ENCODE peak calls at places on chromosome 4, in nine cellular contexts. H is astrocyte of the spinal cord, L is GM13977, X is breast epithelium, C is heart right ventricle, Q is GM10248, B is progenitor cell of endocrine pancreas, U is glutamatergic neuron, W is body of pancreas. Y is an unnamed sample.

GRCh38 chr4:1771555-1772305 is 21.4 kb upstream of the FGFR3 start:
- DNase-seq in H (no peak), L (peak), X (no peak), C (no peak), Q (peak), B (no peak), U (no peak), W (no peak), Y (no peak)

GRCh38 chr4:6011686-6012085 is 6.5 kb downstream of the C4orf50 start:
- DNase-seq in H (no peak), L (no peak), X (no peak), C (peak), Q (no peak), B (no peak), U (no peak), W (peak), Y (peak)

GRCh38 chr4:83516042-83516772 is 19.7 kb upstream of the GPAT3 start:
- DNase-seq in H (peak), L (no peak), X (no peak), C (no peak), Q (no peak), B (no peak), U (no peak), W (no peak), Y (no peak)

GRCh38 chr4:163582688-163583087 is 88.2 kb downstream of the TMA16 start:
- DNase-seq in H (no peak), L (no peak), X (no peak), C (no peak), Q (no peak), B (no peak), U (no peak), W (no peak), Y (no peak)

GRCh38 chr4:86141166-86141565 is 218.7 kb downstream of the MAPK10 start:
- DNase-seq in H (no peak), L (no peak), X (no peak), C (no peak), Q (no peak), B (no peak), U (no peak), W (no peak), Y (no peak)

GRCh38 chr4:106687026-106687425 is 318.4 kb upstream of the GIMD1 start:
- DNase-seq in H (no peak), L (no peak), X (no peak), C (no peak), Q (no peak), B (no peak), U (no peak), W (no peak), Y (no peak)

GRCh38 chr4:102302762-102303161 is 42.5 kb downstream of the SLC39A8 start:
- DNase-seq in H (no peak), L (no peak), X (no peak), C (no peak), Q (no peak), B (no peak), U (no peak), W (no peak), Y (no peak)

GRCh38 chr4:73603854-73604584 is 16.2 kb downstream of the RASSF6 start:
- DNase-seq in H (no peak), L (no peak), X (no peak), C (no peak), Q (no peak), B (no peak), U (no peak), W (no peak), Y (no peak)

GRCh38 chr4:118337954-118338353 is 14.8 kb downstream of the PRSS12 start:
- DNase-seq in H (no peak), L (no peak), X (no peak), C (no peak), Q (no peak), B (no peak), U (no peak), W (no peak), Y (no peak)

GRCh38 chr4:179472164-179472563 is 2029.9 kb upstream of the AGA start:
- DNase-seq in H (no peak), L (no peak), X (no peak), C (no peak), Q (no peak), B (no peak), U (no peak), W (no peak), Y (no peak)

GRCh38 chr4:53494851-53495250 is 96.4 kb downstream of the LNX1 start:
- DNase-seq in H (no peak), L (no peak), X (no peak), C (no peak), Q (no peak), B (no peak), U (no peak), W (no peak), Y (no peak)

GRCh38 chr4:94285666-94286065 is 57.0 kb downstream of the HPGDS start:
- DNase-seq in H (no peak), L (no peak), X (no peak), C (no peak), Q (no peak), B (no peak), U (no peak), W (no peak), Y (no peak)

GRCh38 chr4:157076578-157076947 is 613 bp downstream of the GLRB start:
- DNase-seq in H (no peak), L (no peak), X (no peak), C (no peak), Q (no peak), B (peak), U (peak), W (peak), Y (peak)

GRCh38 chr4:24802648-24803047 is 7.3 kb downstream of the SOD3 start:
- DNase-seq in H (no peak), L (no peak), X (no peak), C (no peak), Q (no peak), B (no peak), U (no peak), W (no peak), Y (no peak)

GRCh38 chr4:17613761-17614415 is 553 bp upstream of the MED28 start:
- DNase-seq in H (no peak), L (no peak), X (no peak), C (no peak), Q (no peak), B (peak), U (peak), W (peak), Y (peak)

GRCh38 chr4:74793757-74794340 is 474 bp downstream of the BTC start:
- DNase-seq in H (peak), L (peak), X (peak), C (peak), Q (peak), B (peak), U (peak), W (peak), Y (peak)

GRCh38 chr4:27057662-27058061 is 197.0 kb downstream of the STIM2 start:
- DNase-seq in H (no peak), L (no peak), X (no peak), C (no peak), Q (no peak), B (no peak), U (no peak), W (no peak), Y (no peak)

GRCh38 chr4:154626793-154627484 is 14.5 kb upstream of the FGG start:
- DNase-seq in H (peak), L (peak), X (peak), C (no peak), Q (peak), B (peak), U (peak), W (peak), Y (peak)

GRCh38 chr4:7020290-7020689 is 22.9 kb upstream of the TADA2B start:
- DNase-seq in H (no peak), L (no peak), X (no peak), C (no peak), Q (no peak), B (no peak), U (no peak), W (no peak), Y (no peak)

GRCh38 chr4:142353149-142353738 is 492.9 kb downstream of the INPP4B start:
- DNase-seq in H (peak), L (no peak), X (no peak), C (peak), Q (no peak), B (no peak), U (no peak), W (no peak), Y (no peak)

GRCh38 chr4:40682298-40683101 is 52.8 kb upstream of the RBM47 start:
- DNase-seq in H (no peak), L (no peak), X (no peak), C (no peak), Q (no peak), B (no peak), U (no peak), W (no peak), Y (no peak)

GRCh38 chr4:39820186-39820585 is 122.2 kb downstream of the UBE2K start:
- DNase-seq in H (no peak), L (no peak), X (no peak), C (no peak), Q (no peak), B (no peak), U (no peak), W (no peak), Y (no peak)

GRCh38 chr4:152680988-152681731 is 1.4 kb upstream of the TMEM154 start:
- DNase-seq in H (peak), L (no peak), X (no peak), C (no peak), Q (no peak), B (no peak), U (no peak), W (no peak), Y (peak)

GRCh38 chr4:5712517-5712916 is 1.5 kb downstream of the EVC start:
- DNase-seq in H (peak), L (peak), X (no peak), C (no peak), Q (no peak), B (no peak), U (no peak), W (no peak), Y (no peak)

GRCh38 chr4:3174371-3175338 is 74.3 kb upstream of the MSANTD1 start:
- DNase-seq in H (no peak), L (no peak), X (no peak), C (no peak), Q (no peak), B (no peak), U (no peak), W (no peak), Y (no peak)

GRCh38 chr4:73707918-73708577 is 32.3 kb upstream of the CXCL8 start:
- DNase-seq in H (peak), L (no peak), X (no peak), C (peak), Q (no peak), B (no peak), U (no peak), W (peak), Y (peak)

GRCh38 chr4:91611786-91612185 is 692.0 kb upstream of the GRID2 start:
- DNase-seq in H (no peak), L (no peak), X (no peak), C (no peak), Q (no peak), B (no peak), U (no peak), W (no peak), Y (no peak)

GRCh38 chr4:118224239-118224829 is 128.5 kb downstream of the PRSS12 start:
- DNase-seq in H (peak), L (peak), X (no peak), C (no peak), Q (peak), B (no peak), U (no peak), W (no peak), Y (no peak)

GRCh38 chr4:1490906-1491629 is 84.8 kb upstream of the NKX1-1 start:
- DNase-seq in H (no peak), L (no peak), X (no peak), C (no peak), Q (no peak), B (no peak), U (no peak), W (no peak), Y (no peak)

GRCh38 chr4:44722001-44722400 is 4.4 kb downstream of the GNPDA2 start:
- DNase-seq in H (no peak), L (no peak), X (no peak), C (no peak), Q (no peak), B (no peak), U (no peak), W (no peak), Y (no peak)

GRCh38 chr4:138087181-138087714 is 154.9 kb downstream of the SLC7A11 start:
- DNase-seq in H (no peak), L (no peak), X (no peak), C (no peak), Q (no peak), B (no peak), U (no peak), W (no peak), Y (no peak)

DNA sequence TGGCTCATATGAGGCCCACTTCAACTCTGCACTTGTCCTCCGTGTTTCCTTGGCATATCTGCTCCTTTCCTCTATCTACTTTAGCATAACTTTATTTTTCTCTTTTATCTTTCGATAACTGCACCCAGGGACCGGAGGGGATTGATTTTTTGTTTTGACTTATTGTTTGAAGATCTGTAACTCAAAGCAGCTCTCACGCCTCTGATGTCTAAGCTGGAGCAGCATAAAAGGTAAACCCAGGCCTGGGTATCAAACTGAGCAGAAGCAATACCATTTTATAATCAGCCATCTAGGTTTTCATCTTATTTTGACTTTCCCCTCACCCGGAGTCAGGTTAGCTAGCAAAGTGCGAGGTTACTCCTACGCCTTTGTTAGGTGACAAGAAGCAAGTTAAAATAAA is 28.4 kb downstream of the LEF1 start:
- DNase-seq in H (no peak), L (no peak), X (no peak), C (no peak), Q (no peak), B (no peak), U (no peak), W (no peak), Y (no peak)
- TF ChIP-seq CTCF in H (no peak), L (no peak), X (no peak), C (no peak), Q (no peak), B (no peak), U (no peak), W (no peak), Y (no peak)

GRCh38 chr4:119493419-119493818 is 135.2 kb downstream of the PDE5A start:
- DNase-seq in H (no peak), L (no peak), X (no peak), C (no peak), Q (no peak), B (no peak), U (no peak), W (no peak), Y (no peak)
- TF ChIP-seq CTCF in H (no peak), L (peak), X (no peak), C (peak), Q (no peak), B (no peak), U (no peak), W (no peak), Y (no peak)

GRCh38 chr4:120920666-120921065 is 1.9 kb downstream of the PRDM5 start:
- DNase-seq in H (no peak), L (no peak), X (no peak), C (no peak), Q (no peak), B (no peak), U (no peak), W (no peak), Y (no peak)

GRCh38 chr4:120921456-120922389 is 803 bp downstream of the PRDM5 start:
- DNase-seq in H (peak), L (no peak), X (peak), C (peak), Q (peak), B (peak), U (peak), W (peak), Y (peak)

GRCh38 chr4:120918092-120918491 is 4.4 kb downstream of the PRDM5 start:
- DNase-seq in H (no peak), L (no peak), X (no peak), C (no peak), Q (no peak), B (no peak), U (no peak), W (no peak), Y (no peak)

GRCh38 chr4:120918788-120919187 is 3.7 kb downstream of the PRDM5 start:
- DNase-seq in H (peak), L (no peak), X (no peak), C (peak), Q (no peak), B (no peak), U (no peak), W (peak), Y (no peak)

GRCh38 chr4:120919358-120919757 is 3.2 kb downstream of the PRDM5 start:
- DNase-seq in H (no peak), L (no peak), X (no peak), C (no peak), Q (no peak), B (no peak), U (no peak), W (no peak), Y (no peak)
- TF ChIP-seq CTCF in H (peak), L (no peak), X (no peak), C (no peak), Q (no peak), B (peak), U (peak), W (peak), Y (no peak)

GRCh38 chr4:78610546-78611214 is 59.1 kb downstream of the ANXA3 start:
- DNase-seq in H (no peak), L (no peak), X (no peak), C (no peak), Q (no peak), B (no peak), U (no peak), W (no peak), Y (no peak)
- TF ChIP-seq CTCF in H (no peak), L (no peak), X (no peak), C (no peak), Q (no peak), B (no peak), U (no peak), W (no peak), Y (no peak)

GRCh38 chr4:25937801-25938200 is 23.8 kb downstream of the SMIM20 start:
- DNase-seq in H (peak), L (no peak), X (no peak), C (no peak), Q (no peak), B (no peak), U (no peak), W (no peak), Y (no peak)

GRCh38 chr4:25941441-25941840 is 27.4 kb downstream of the SMIM20 start:
- DNase-seq in H (no peak), L (no peak), X (no peak), C (no peak), Q (no peak), B (no peak), U (no peak), W (no peak), Y (no peak)

GRCh38 chr4:25936696-25937095 is 22.7 kb downstream of the SMIM20 start:
- DNase-seq in H (no peak), L (no peak), X (no peak), C (no peak), Q (no peak), B (no peak), U (no peak), W (no peak), Y (no peak)

GRCh38 chr4:25938251-25939186 is 24.5 kb downstream of the SMIM20 start:
- DNase-seq in H (peak), L (peak), X (no peak), C (peak), Q (peak), B (no peak), U (peak), W (no peak), Y (no peak)

DNA sequence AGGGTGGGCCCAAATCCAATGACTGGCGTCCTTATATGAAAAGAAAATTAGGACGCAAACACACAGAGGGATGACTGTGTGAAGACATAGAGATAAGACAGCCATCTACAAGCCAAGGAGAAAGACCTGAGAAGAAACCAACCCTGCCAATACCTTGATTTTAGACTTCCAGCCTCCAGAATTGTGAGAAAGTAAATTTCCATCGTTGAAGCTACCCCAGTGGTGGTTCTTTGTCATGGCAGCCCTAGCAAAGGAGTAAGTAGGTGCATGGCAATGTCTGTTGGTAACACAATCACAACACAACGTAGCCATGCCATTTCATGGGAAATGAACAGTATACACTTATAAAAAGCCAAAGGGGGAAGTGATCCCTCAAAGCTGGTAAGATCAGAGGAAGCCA is 25.3 kb downstream of the SMIM20 start:
- DNase-seq in H (no peak), L (no peak), X (no peak), C (no peak), Q (no peak), B (no peak), U (no peak), W (no peak), Y (no peak)
- TF ChIP-seq CTCF in H (no peak), L (no peak), X (no peak), C (no peak), Q (no peak), B (no peak), U (peak), W (no peak), Y (no peak)

GRCh38 chr4:125911481-125911880 is 596.7 kb downstream of the FAT4 start:
- DNase-seq in H (no peak), L (no peak), X (no peak), C (no peak), Q (no peak), B (no peak), U (no peak), W (no peak), Y (no peak)
- TF ChIP-seq CTCF in H (no peak), L (no peak), X (no peak), C (no peak), Q (no peak), B (no peak), U (no peak), W (no peak), Y (no peak)

GRCh38 chr4:186725422-186726149 is 1.9 kb upstream of the FAT1 start:
- DNase-seq in H (peak), L (peak), X (peak), C (peak), Q (no peak), B (peak), U (peak), W (peak), Y (peak)
- TF ChIP-seq CTCF in H (peak), L (no peak), X (peak), C (peak), Q (no peak), B (peak), U (no peak), W (peak), Y (peak)

GRCh38 chr4:54539500-54540029 is 118.2 kb upstream of the KIT start:
- DNase-seq in H (peak), L (no peak), X (peak), C (peak), Q (peak), B (peak), U (peak), W (peak), Y (peak)
- TF ChIP-seq CTCF in H (no peak), L (no peak), X (no peak), C (no peak), Q (no peak), B (peak), U (no peak), W (no peak), Y (no peak)

GRCh38 chr4:15961778-15962510 is 1.0 kb downstream of the FGFBP2 start:
- DNase-seq in H (no peak), L (no peak), X (no peak), C (no peak), Q (no peak), B (no peak), U (no peak), W (no peak), Y (no peak)

GRCh38 chr4:15963001-15963451 is at the start of gene FGFBP2:
- DNase-seq in H (peak), L (no peak), X (no peak), C (peak), Q (peak), B (no peak), U (peak), W (no peak), Y (peak)

GRCh38 chr4:15963568-15963967 is 593 bp upstream of the FGFBP2 start:
- DNase-seq in H (no peak), L (peak), X (no peak), C (no peak), Q (peak), B (no peak), U (no peak), W (no peak), Y (no peak)

GRCh38 chr4:15965325-15965724 is 2.4 kb upstream of the FGFBP2 start:
- DNase-seq in H (no peak), L (no peak), X (no peak), C (no peak), Q (no peak), B (no peak), U (no peak), W (no peak), Y (no peak)

DNA sequence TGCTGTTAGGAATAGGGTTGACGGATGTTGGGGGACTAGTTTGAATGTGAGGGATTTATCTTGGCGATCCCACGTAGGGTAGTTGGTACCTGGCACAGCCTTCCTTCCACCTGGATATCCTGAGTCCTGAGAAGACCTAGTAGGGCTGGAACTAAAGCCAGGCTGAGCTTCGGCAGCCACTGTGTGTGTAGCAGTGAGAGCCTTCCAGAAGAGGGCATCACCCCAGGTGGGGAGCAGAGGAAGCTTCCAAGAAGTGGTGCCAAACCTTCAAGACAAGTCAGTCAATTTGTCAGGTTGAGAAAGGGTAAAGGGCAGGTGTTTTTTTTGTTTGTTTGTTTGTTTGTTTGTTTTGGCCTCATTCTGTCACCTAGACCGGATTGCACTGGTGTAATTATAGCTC is 1.2 kb upstream of the FGFBP2 start:
- DNase-seq in H (no peak), L (no peak), X (no peak), C (no peak), Q (no peak), B (no peak), U (no peak), W (no peak), Y (peak)
- TF ChIP-seq CTCF in H (no peak), L (peak), X (no peak), C (no peak), Q (no peak), B (no peak), U (no peak), W (no peak), Y (no peak)